ENCODE peak calls at places on chromosomes 6 and 20, in six cellular contexts. O is HCT116, G is A549, P is HL-60, R is GM23338, K is HepG2. J is an unnamed sample.

GRCh38 chr6:73694711-73695411 is 1.1 kb upstream of the CD109 start:
- DNase-seq in P (no peak), K (no peak), R (no peak), G (no peak), O (no peak), J (peak; percentile 48)

GRCh38 chr6:33008944-33009861 is at the start of gene HLA-DOA:
- DNase-seq in R (peak; percentile 97), K (no peak), P (no peak), O (peak; percentile 28), G (no peak), J (no peak)

GRCh38 chr20:36467076-36467999 is 74.0 kb upstream of the MYL9 start:
- DNase-seq in G (no peak), P (no peak), K (no peak), R (no peak), O (no peak), J (no peak)

GRCh38 chr6:81875776-81876293 is 123.4 kb upstream of the TENT5A start:
- DNase-seq in K (no peak), O (no peak), P (no peak), R (no peak), G (no peak), J (no peak)

GRCh38 chr6:39772559-39773283 is 19.5 kb upstream of the DAAM2 start:
- DNase-seq in P (no peak), G (no peak), R (no peak), K (no peak), O (no peak), J (no peak)

GRCh38 chr6:530425-530824 is 126.5 kb downstream of the HUS1B start:
- DNase-seq in P (no peak), G (no peak), O (no peak), K (no peak), R (no peak), J (no peak)

GRCh38 chr6:82761674-82762345 is 303.8 kb downstream of the UBE3D start:
- DNase-seq in O (no peak), G (no peak), R (no peak), K (no peak), P (no peak), J (no peak)

GRCh38 chr6:49519660-49520059 is 19.9 kb downstream of the GLYATL3 start:
- DNase-seq in P (no peak), G (no peak), K (no peak), O (no peak), R (no peak), J (no peak)

GRCh38 chr6:117143647-117144046 is 121.7 kb upstream of the VGLL2 start:
- DNase-seq in P (no peak), K (no peak), R (no peak), O (no peak), G (no peak), J (no peak)

GRCh38 chr6:125918230-125918629 is 38.3 kb upstream of the HINT3 start:
- DNase-seq in K (no peak), R (peak; percentile 20), P (no peak), G (no peak), O (no peak), J (no peak)

GRCh38 chr6:69719602-69720193 is 77.1 kb downstream of the LMBRD1 start:
- DNase-seq in G (peak; percentile 2), O (peak; percentile 2), K (peak; percentile 21), P (no peak), R (peak; percentile 35), J (peak; percentile 25)

GRCh38 chr6:97150932-97151331 is 132.1 kb downstream of the MMS22L start:
- DNase-seq in R (no peak), K (no peak), O (peak; percentile 2), G (no peak), P (no peak), J (no peak)

GRCh38 chr6:97049254-97050004 is 124.9 kb downstream of the KLHL32 start:
- DNase-seq in R (no peak), O (no peak), G (no peak), P (peak; percentile 33), K (peak; percentile 33), J (no peak)

GRCh38 chr6:110999634-111000270 is 17.9 kb downstream of the RPF2 start:
- DNase-seq in O (no peak), G (no peak), K (peak; percentile 22), R (peak; percentile 16), P (no peak), J (no peak)

GRCh38 chr6:50819906-50820589 is 1.4 kb downstream of the TFAP2B start:
- DNase-seq in R (peak; percentile 71), K (no peak), O (no peak), P (no peak), G (no peak), J (no peak)

GRCh38 chr20:6162239-6162638 is 39.4 kb upstream of the FERMT1 start:
- DNase-seq in K (no peak), P (no peak), G (no peak), R (no peak), O (no peak), J (no peak)

GRCh38 chr20:10511507-10512231 is 76.6 kb downstream of the SLX4IP start:
- DNase-seq in R (peak; percentile 60), G (peak; percentile 94), K (peak; percentile 87), O (peak; percentile 87), P (peak; percentile 93), J (peak; percentile 96)

GRCh38 chr6:137489410-137490371 is 4.5 kb downstream of the OLIG3 start:
- DNase-seq in O (no peak), K (no peak), G (no peak), R (peak; percentile 71), P (no peak), J (no peak)

GRCh38 chr6:87151786-87152527 is 3.4 kb upstream of the ZNF292 start:
- DNase-seq in K (no peak), G (no peak), O (no peak), R (peak; percentile 81), P (peak; percentile 57), J (no peak)

GRCh38 chr20:38453941-38454340 is 18.7 kb upstream of the RALGAPB start:
- DNase-seq in P (no peak), R (no peak), K (no peak), G (no peak), O (no peak), J (no peak)

GRCh38 chr6:583116-583515 is 73.8 kb downstream of the HUS1B start:
- DNase-seq in G (no peak), O (no peak), P (no peak), R (no peak), K (no peak), J (no peak)

GRCh38 chr6:170003027-170003426 is 251.6 kb downstream of the ERMARD start:
- DNase-seq in R (no peak), K (no peak), O (no peak), P (no peak), G (no peak), J (no peak)

GRCh38 chr6:3712827-3713226 is 38.7 kb downstream of the PXDC1 start:
- DNase-seq in P (no peak), G (no peak), R (no peak), O (no peak), K (no peak), J (no peak)

GRCh38 chr6:45272626-45273025 is 55.5 kb upstream of the RUNX2 start:
- DNase-seq in R (no peak), P (no peak), K (no peak), G (no peak), O (no peak), J (no peak)

GRCh38 chr6:17865798-17866725 is 121.4 kb downstream of the KIF13A start:
- DNase-seq in K (peak; percentile 53), P (no peak), O (peak; percentile 98), R (no peak), G (peak; percentile 57), J (peak; percentile 92)
- H3K27ac ChIP-seq in K (no peak overlapping the region), P (no peak overlapping the region), O (peak overlapping the region; percentile 85), R (peak overlapping the region; percentile 40), G (peak overlapping the region; percentile 71), J (peak overlapping the region; percentile 81)

GRCh38 chr6:89244237-89244985 is 27.3 kb upstream of the GABRR1 start:
- DNase-seq in P (no peak), K (no peak), R (no peak), O (no peak), G (no peak), J (no peak)

GRCh38 chr6:89243331-89243629 is 26.1 kb upstream of the GABRR1 start:
- DNase-seq in R (no peak), K (no peak), O (no peak), G (no peak), P (no peak), J (no peak)

GRCh38 chr6:89239338-89239737 is 22.2 kb upstream of the GABRR1 start:
- DNase-seq in P (peak; percentile 18), O (no peak), K (no peak), R (peak; percentile 56), G (no peak), J (no peak)

GRCh38 chr6:89237158-89237557 is 20.0 kb upstream of the GABRR1 start:
- DNase-seq in O (no peak), G (no peak), K (no peak), P (no peak), R (no peak), J (no peak)

GRCh38 chr6:89242574-89243330 is 25.6 kb upstream of the GABRR1 start:
- DNase-seq in K (peak; percentile 44), O (peak; percentile 59), P (peak; percentile 37), G (peak; percentile 25), R (peak; percentile 57), J (no peak)
- TF ChIP-seq REST in K (no peak), O (no peak), P (no peak), G (no peak), R (no peak), J (no peak)

DNA sequence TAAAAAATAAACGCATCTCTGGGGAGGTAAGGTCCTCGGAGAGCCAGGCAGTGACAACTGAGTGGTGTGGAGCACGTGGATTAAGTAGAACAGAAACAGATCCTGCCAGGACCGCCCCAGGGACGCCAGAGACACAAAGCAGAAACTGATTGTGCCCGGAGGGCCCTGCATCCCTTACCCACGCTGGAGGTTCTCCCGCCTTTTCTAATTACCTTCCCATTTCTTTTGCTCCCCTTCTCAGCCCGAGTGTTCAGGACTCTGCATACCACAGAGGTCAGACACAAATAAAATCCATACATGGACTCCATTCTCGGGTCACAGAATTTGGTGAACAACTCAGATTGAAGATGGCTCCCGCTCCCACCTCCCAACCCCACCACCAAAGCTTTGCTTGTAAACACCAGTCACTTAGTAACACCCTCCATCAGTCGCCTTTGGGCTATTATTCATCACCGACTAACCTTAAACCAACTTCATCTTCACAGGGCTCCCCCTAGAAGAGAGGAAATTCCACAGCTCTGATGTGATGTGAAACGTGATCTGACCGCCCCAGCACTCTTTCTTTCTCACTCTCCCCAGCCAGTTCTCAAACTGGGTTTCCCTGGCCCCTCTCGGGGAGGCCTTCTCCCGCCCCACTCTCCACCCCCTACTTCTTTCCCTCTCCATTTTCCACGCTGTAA is 32.6 kb upstream of the PIM1 start:
- DNase-seq in G (peak; percentile 85), O (peak; percentile 68), R (peak; percentile 98), P (no peak), K (peak; percentile 93), J (no peak)
- H3K27ac ChIP-seq in G (peak overlapping the region; percentile 96), O (peak overlapping the region; percentile 57), R (peak overlapping the region; percentile 100), P (no peak overlapping the region), K (peak overlapping the region; percentile 92), J (peak overlapping the region; percentile 96)

GRCh38 chr6:134351615-134352474 is 33.9 kb upstream of the SGK1 start:
- DNase-seq in G (no peak), P (no peak), O (no peak), R (peak; percentile 9), K (no peak), J (no peak)

GRCh38 chr6:134347141-134347540 is 29.2 kb upstream of the SGK1 start:
- DNase-seq in P (no peak), O (no peak), K (no peak), R (no peak), G (no peak), J (no peak)

GRCh38 chr6:134352786-134353480 is 35.0 kb upstream of the SGK1 start:
- DNase-seq in G (no peak), O (no peak), R (no peak), K (no peak), P (no peak), J (no peak)

GRCh38 chr6:134345780-134346179 is 27.9 kb upstream of the SGK1 start:
- DNase-seq in P (no peak), O (no peak), K (no peak), R (no peak), G (no peak), J (no peak)

GRCh38 chr6:134347916-134348805 is 30.2 kb upstream of the SGK1 start:
- DNase-seq in G (no peak), K (no peak), O (no peak), P (no peak), R (no peak), J (peak; percentile 81)
- TF ChIP-seq REST in G (no peak), K (no peak), O (no peak), P (no peak), R (no peak), J (no peak)

J was measured in Panc1.